ENCODE peak calls at places on chromosomes 12 and 14, in ten cellular contexts. E, S, J, G, H, W, Z, P, Y and B are unnamed samples.

GRCh38 chr12:32444895-32445294 is 45.5 kb downstream of the FGD4 start:
- DNase-seq in E (peak), S (peak), J (peak), G (no peak), H (peak), W (peak), Z (no peak), P (no peak), Y (no peak), B (peak)

GRCh38 chr12:70444903-70445302 is 78.8 kb downstream of the KCNMB4 start:
- DNase-seq in E (no peak), S (no peak), J (no peak), G (no peak), H (no peak), W (no peak), Z (no peak), P (no peak), Y (no peak), B (no peak)

GRCh38 chr12:106282457-106283097 is 20.0 kb upstream of the TCP11L2 start:
- DNase-seq in E (peak), S (peak), J (peak), G (no peak), H (peak), W (peak), Z (peak), P (no peak), Y (peak), B (peak)

GRCh38 chr12:29301114-29301513 is 79.9 kb downstream of the ERGIC2 start:
- DNase-seq in E (no peak), S (no peak), J (no peak), G (no peak), H (no peak), W (no peak), Z (no peak), P (no peak), Y (no peak), B (no peak)

GRCh38 chr12:90953956-90954421 is 987 bp downstream of the CCER1 start:
- DNase-seq in E (no peak), S (no peak), J (peak), G (no peak), H (no peak), W (no peak), Z (no peak), P (no peak), Y (peak), B (no peak)

GRCh38 chr12:85441740-85442139 is 161.7 kb downstream of the ALX1 start:
- DNase-seq in E (peak), S (peak), J (no peak), G (no peak), H (no peak), W (peak), Z (no peak), P (no peak), Y (no peak), B (peak)

GRCh38 chr14:96037891-96038557 is 1.1 kb upstream of the C14orf132 start:
- DNase-seq in E (no peak), S (peak), J (no peak), G (no peak), H (peak), W (no peak), Z (no peak), P (no peak), Y (no peak), B (peak)

GRCh38 chr14:44803239-44803905 is 158.4 kb downstream of the KLHL28 start:
- DNase-seq in E (peak), S (peak), J (peak), G (no peak), H (peak), W (peak), Z (no peak), P (no peak), Y (no peak), B (peak)

GRCh38 chr12:116136340-116136739 is 141.2 kb downstream of the MED13L start:
- DNase-seq in E (peak), S (no peak), J (no peak), G (no peak), H (no peak), W (peak), Z (no peak), P (no peak), Y (no peak), B (peak)

GRCh38 chr12:31326689-31327659 is 1.0 kb upstream of the SINHCAF start:
- DNase-seq in E (no peak), S (no peak), J (no peak), G (no peak), H (no peak), W (peak), Z (peak), P (no peak), Y (no peak), B (peak)

GRCh38 chr14:100677925-100678765 is 48.5 kb upstream of the DLK1 start:
- DNase-seq in E (peak), S (peak), J (peak), G (no peak), H (no peak), W (peak), Z (no peak), P (no peak), Y (no peak), B (peak)

GRCh38 chr12:31019106-31019505 is 54.6 kb upstream of the DDX11 start:
- DNase-seq in E (no peak), S (no peak), J (no peak), G (no peak), H (no peak), W (no peak), Z (no peak), P (no peak), Y (no peak), B (no peak)

GRCh38 chr12:21894792-21895392 is 46.3 kb downstream of the ABCC9 start:
- DNase-seq in E (peak), S (no peak), J (no peak), G (no peak), H (no peak), W (no peak), Z (no peak), P (no peak), Y (no peak), B (peak)

GRCh38 chr12:65728913-65729793 is 95.1 kb upstream of the HMGA2 start:
- DNase-seq in E (peak), S (no peak), J (no peak), G (peak), H (peak), W (peak), Z (no peak), P (no peak), Y (peak), B (no peak)

GRCh38 chr12:98262886-98263285 is 252.5 kb upstream of the TMPO start:
- DNase-seq in E (no peak), S (no peak), J (no peak), G (no peak), H (no peak), W (no peak), Z (no peak), P (no peak), Y (peak), B (no peak)

GRCh38 chr12:110466791-110467190 is 1.3 kb downstream of the GPN3 start:
- DNase-seq in E (no peak), S (no peak), J (no peak), G (no peak), H (no peak), W (no peak), Z (no peak), P (no peak), Y (no peak), B (no peak)

GRCh38 chr12:67394600-67394999 is 125.4 kb downstream of the CAND1 start:
- DNase-seq in E (peak), S (no peak), J (no peak), G (no peak), H (peak), W (peak), Z (no peak), P (no peak), Y (no peak), B (peak)

GRCh38 chr12:131985145-131985875 is 35.6 kb downstream of the EP400 start:
- DNase-seq in E (no peak), S (no peak), J (no peak), G (no peak), H (no peak), W (no peak), Z (no peak), P (no peak), Y (no peak), B (no peak)

GRCh38 chr12:112716099-112717093 is 75.2 kb upstream of the RPH3A start:
- DNase-seq in E (no peak), S (no peak), J (peak), G (no peak), H (peak), W (no peak), Z (no peak), P (no peak), Y (peak), B (no peak)

GRCh38 chr14:51167587-51168219 is 72.3 kb upstream of the TMX1 start:
- DNase-seq in E (no peak), S (no peak), J (no peak), G (no peak), H (no peak), W (peak), Z (no peak), P (no peak), Y (no peak), B (peak)

GRCh38 chr12:21774358-21775129 is at the start of gene KCNJ8:
- DNase-seq in E (peak), S (peak), J (no peak), G (peak), H (peak), W (peak), Z (no peak), P (peak), Y (peak), B (peak)